ENCODE peak calls at places on chromosomes 3 and 15, in eight cellular contexts. H, J, Y, Q, T, E, A and U are unnamed samples.

GRCh38 chr15:67024998-67025368 is 40.4 kb upstream of the SMAD3 start:
- DNase-seq in T (no peak), E (no peak), J (no peak), H (no peak), A (no peak), Q (no peak), Y (no peak), U (no peak)

GRCh38 chr15:83904107-83904720 is 250.3 kb downstream of the ADAMTSL3 start:
- DNase-seq in T (peak), A (peak), H (no peak), E (peak), J (peak), Q (peak), Y (no peak), U (no peak)

GRCh38 chr3:70053293-70053692 is 53.8 kb downstream of the SAMMSON start:
- DNase-seq in J (no peak), T (no peak), Y (no peak), H (no peak), E (no peak), Q (no peak), A (no peak), U (no peak)

GRCh38 chr3:167940241-167940640 is 155.5 kb downstream of the GOLIM4 start:
- DNase-seq in T (no peak), E (no peak), Y (no peak), Q (no peak), H (no peak), A (no peak), J (no peak), U (no peak)

GRCh38 chr3:123157598-123158287 is 44.0 kb upstream of the SEC22A start:
- DNase-seq in E (no peak), A (no peak), Q (peak), J (no peak), T (no peak), Y (no peak), H (no peak), U (no peak)

GRCh38 chr3:179544981-179545645 is 17.6 kb upstream of the ACTL6A start:
- DNase-seq in E (no peak), Y (no peak), J (peak), T (no peak), A (no peak), H (no peak), Q (no peak), U (no peak)

GRCh38 chr3:64741344-64741743 is 53.5 kb upstream of the ADAMTS9 start:
- DNase-seq in Y (peak), Q (peak), E (peak), J (peak), H (no peak), T (peak), A (no peak), U (no peak)

GRCh38 chr3:52025453-52025852 is 29.8 kb upstream of the RPL29 start:
- DNase-seq in Q (no peak), Y (peak), H (no peak), J (no peak), A (peak), T (no peak), E (no peak), U (peak)

GRCh38 chr3:119524931-119525662 is 26.8 kb downstream of the TIMMDC1 start:
- DNase-seq in H (no peak), Y (no peak), T (no peak), E (peak), A (no peak), J (no peak), Q (no peak), U (no peak)

DNA sequence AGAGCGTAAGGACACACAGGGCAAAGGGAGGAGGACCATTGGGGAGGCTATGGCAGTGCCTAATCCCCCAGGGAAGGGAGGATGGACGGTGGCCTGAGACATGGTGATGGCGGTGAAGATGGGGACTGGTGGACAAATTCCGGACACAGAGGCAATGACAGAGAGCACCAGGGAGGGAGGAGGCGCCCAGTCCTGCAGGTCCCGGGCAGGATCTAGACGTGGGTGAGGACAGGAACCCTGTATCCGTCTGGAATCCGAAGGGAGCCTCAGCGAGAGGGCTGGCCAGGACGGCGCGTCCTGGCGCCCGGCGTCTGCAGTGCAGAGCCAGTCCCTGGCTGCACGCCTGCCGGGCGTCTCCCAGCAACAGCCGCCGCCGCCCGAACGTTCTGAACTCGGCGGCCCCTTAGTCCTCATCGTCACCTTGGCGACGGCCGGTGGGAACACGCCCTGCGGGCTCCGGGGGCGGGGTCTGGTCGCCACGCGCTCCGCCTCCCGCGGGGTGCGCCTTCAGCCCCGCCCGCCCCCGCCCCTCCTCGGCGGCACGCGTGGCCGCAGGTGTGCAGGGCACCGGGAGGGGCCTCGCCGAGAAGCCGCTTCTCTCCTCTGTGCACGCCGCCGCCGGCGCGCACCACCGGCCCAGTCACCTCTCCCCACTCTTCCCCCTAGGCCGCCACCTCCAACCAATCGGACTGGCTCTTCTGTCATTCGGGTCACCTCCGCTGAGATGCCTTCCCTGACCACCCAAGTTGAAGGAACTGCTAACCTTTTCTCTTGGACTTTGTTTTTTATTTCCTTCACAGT is 11.6 kb downstream of the XIRP1 start:
- DNase-seq in Q (peak), A (peak), T (peak), Y (peak), J (peak), H (peak), E (peak), U (peak)
- TF ChIP-seq POLR2A in Q (peak), A (peak), T (peak), Y (no peak), J (peak), H (no peak), E (peak), U (no peak)

DNA sequence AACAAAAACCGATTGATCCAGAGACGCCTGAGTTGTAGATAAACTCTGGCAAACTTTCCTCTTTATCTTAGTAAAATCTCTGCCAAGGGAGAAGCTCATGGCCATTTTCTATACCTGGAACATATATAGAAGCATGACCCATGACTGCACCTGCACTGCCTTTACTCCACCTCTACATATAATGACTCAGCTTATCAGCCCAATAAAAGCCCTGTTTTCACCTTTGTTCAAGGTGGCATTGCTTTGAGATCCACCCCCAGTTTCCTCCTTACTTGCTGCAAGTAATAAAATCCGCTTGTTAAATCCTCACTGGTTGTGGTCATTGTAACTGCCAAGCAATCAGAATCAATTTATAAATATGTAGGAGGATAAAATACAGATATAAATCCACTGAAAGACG is 1280.4 kb downstream of the NSUN3 start:
- DNase-seq in T (no peak), Y (no peak), Q (no peak), H (no peak), E (no peak), A (no peak), J (no peak), U (no peak)
- H3K4me3 ChIP-seq in T (no peak), Y (no peak), Q (no peak), H (no peak), E (no peak), A (no peak), J (no peak), U (no peak)

GRCh38 chr3:55487376-55488241 is 503 bp upstream of the WNT5A start:
- DNase-seq in H (no peak), A (no peak), Y (peak), E (no peak), J (peak), T (peak), Q (no peak), U (no peak)

GRCh38 chr3:55485208-55485791 is 1.8 kb downstream of the WNT5A start:
- DNase-seq in J (peak), T (peak), Y (peak), Q (peak), A (peak), E (peak), H (no peak), U (peak)

GRCh38 chr3:55484741-55485207 is 2.3 kb downstream of the WNT5A start:
- DNase-seq in J (no peak), T (no peak), H (no peak), Q (no peak), Y (no peak), E (no peak), A (no peak), U (no peak)

GRCh38 chr3:55486857-55487375 is at the start of gene WNT5A:
- DNase-seq in A (no peak), E (no peak), T (peak), H (no peak), Y (peak), Q (peak), J (no peak), U (peak)

GRCh38 chr3:55486101-55486856 is 827 bp downstream of the WNT5A start:
- DNase-seq in J (peak), Y (peak), H (no peak), E (peak), Q (peak), A (peak), T (peak), U (peak)
- TF ChIP-seq POLR2A in J (no peak), Y (no peak), H (no peak), E (no peak), Q (peak), A (no peak), T (no peak), U (no peak)

GRCh38 chr3:194102436-194102835 is 33.5 kb upstream of the HES1 start:
- DNase-seq in E (no peak), H (no peak), Y (no peak), J (no peak), A (no peak), T (no peak), Q (no peak), U (no peak)
- H3K4me3 ChIP-seq in E (no peak), H (no peak), Y (no peak), J (no peak), A (no peak), T (no peak), Q (no peak), U (no peak)

DNA sequence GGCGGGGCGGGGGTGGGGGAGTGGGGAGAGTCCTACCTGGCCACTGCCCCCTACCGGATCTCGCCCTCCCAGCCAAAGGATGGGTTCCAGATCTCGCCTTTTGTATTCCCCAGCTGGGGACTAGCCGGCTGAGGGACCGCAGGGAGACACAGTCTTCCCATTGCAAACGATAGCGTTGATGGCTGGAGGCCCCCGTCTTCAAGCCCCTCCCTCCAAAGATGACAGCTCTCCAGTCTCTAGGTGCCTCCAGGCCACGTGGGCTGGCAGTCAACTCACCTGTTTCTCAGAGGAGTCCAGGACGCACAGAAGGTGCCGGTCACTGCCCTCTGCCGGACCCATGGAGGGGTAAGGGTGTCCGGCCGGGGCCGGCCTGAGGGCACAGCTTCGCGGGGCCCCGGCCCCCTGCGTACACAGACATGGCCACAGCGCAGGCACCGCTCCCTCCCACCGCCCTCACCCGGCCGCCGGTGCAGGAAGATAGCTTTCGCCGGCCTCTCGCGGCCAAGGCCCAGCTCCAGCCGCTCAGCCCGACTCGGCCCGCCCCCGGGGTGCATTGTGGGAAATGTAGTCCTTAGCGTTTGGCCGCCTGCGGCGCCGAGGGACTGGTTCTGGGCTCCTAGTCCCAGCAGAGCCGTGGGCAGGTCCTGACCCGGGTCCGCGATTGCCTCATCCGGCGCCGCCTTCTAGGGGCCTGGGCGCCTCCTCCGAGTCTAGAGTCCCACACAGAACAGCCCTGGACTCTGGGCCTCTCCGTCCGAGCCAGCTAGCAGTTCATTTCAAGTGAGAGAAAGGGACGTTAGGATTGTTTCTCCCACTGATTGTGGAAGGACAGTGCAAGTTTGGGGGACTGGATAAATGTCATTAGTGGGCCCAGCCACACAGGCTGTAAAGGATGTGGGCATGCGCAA is at the start of gene MON1A:
- DNase-seq in Y (peak), E (peak), Q (peak), A (peak), T (peak), J (peak), H (peak), U (peak)
- TF ChIP-seq POLR2A in Y (no peak), E (no peak), Q (peak), A (peak), T (peak), J (no peak), H (no peak), U (no peak)

GRCh38 chr15:43794269-43795037 is 2.3 kb downstream of the SERF2 start:
- DNase-seq in T (no peak), Y (no peak), J (peak), A (peak), E (no peak), Q (peak), H (no peak), U (no peak)
- H3K4me3 ChIP-seq in T (no peak), Y (no peak), J (no peak), A (peak), E (no peak), Q (no peak), H (no peak), U (no peak)

GRCh38 chr15:68815598-68815997 is 5.1 kb downstream of the ANP32A start:
- DNase-seq in Y (no peak), J (no peak), A (no peak), H (no peak), T (no peak), E (no peak), Q (no peak), U (no peak)
- TF ChIP-seq POLR2A in Y (no peak), J (no peak), A (no peak), H (no peak), T (no peak), E (no peak), Q (no peak), U (no peak)

GRCh38 chr15:52680756-52681155 is 1.6 kb upstream of the ATOSA start:
- DNase-seq in E (no peak), J (no peak), A (no peak), Q (no peak), H (no peak), T (no peak), Y (no peak), U (no peak)
- H3K4me3 ChIP-seq in E (no peak), J (no peak), A (peak), Q (no peak), H (no peak), T (no peak), Y (no peak), U (no peak)

GRCh38 chr3:36763850-36764703 is at the start of gene DCLK3:
- DNase-seq in T (no peak), A (no peak), Y (peak), Q (no peak), H (no peak), E (no peak), J (no peak), U (peak)

GRCh38 chr3:36765104-36765503 is 751 bp upstream of the DCLK3 start:
- DNase-seq in E (no peak), A (no peak), T (no peak), H (no peak), J (no peak), Y (no peak), Q (no peak), U (no peak)

GRCh38 chr3:36764704-36765038 is 318 bp upstream of the DCLK3 start:
- DNase-seq in E (no peak), T (no peak), A (no peak), J (no peak), Y (no peak), Q (no peak), H (no peak), U (no peak)

DNA sequence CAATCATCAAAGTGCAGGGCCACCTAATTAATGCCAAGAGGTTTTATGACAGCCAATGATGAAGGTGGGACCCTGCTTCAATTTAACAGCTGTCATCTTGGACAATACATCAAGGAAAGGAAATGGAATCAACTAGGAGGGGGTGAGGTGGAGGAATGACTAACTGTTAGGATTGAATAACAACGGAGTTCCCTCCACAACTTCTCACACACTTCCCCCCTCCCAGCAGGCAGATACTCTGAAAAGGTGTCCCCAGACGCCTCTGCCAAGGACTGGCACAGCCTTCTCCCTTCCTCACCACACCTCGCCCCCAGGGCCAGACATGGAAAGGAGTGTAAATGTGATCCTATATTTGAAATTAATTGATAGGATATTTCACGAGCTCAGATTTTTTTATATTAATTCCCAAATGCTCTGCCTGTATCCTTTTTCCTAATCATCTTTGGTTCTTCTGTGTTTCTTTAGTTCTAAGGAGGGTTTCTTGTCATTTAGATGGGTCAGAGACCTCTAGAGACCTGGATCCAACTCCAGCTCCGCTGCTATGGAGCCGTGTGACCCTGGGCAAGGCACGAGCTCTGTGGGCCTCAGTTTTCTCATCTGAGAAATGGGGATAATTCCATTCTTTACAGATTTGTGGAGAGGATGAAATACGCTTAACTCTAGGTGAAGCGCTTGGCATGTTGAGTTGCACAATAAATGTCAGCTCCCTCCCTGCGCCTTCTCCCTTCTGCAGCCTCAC is 1.1 kb downstream of the DCLK3 start:
- DNase-seq in Y (no peak), T (no peak), J (no peak), A (no peak), H (no peak), Q (no peak), E (no peak), U (no peak)
- TF ChIP-seq POLR2A in Y (no peak), T (no peak), J (no peak), A (no peak), H (no peak), Q (no peak), E (no peak), U (no peak)